ENCODE peak calls at places on chromosomes 7 and 10, in seven cellular contexts. Y is WTC11; G is mesendoderm; L is Right ventricle myocardium inferior; X is skeletal muscle cell; N is NCI-H774; A is activated CD4-positive, alpha-beta T cell treated with anti-CD3 and anti-CD28 coated beads for 4 hours. O is an unnamed sample.

GRCh38 chr10:80260295-80261243 is 28.9 kb downstream of the MAT1A start:
- DNase-seq in Y (peak), G (peak), L (no peak), X (no peak), N (peak), A (peak), O (peak)

GRCh38 chr7:133365892-133366291 is 113.0 kb downstream of the EXOC4 start:
- DNase-seq in Y (no peak), G (no peak), L (no peak), X (no peak), N (no peak), A (no peak), O (no peak)

GRCh38 chr10:27192284-27192683 is 37.1 kb downstream of the MASTL start:
- DNase-seq in Y (no peak), G (no peak), L (no peak), X (peak), N (no peak), A (no peak), O (no peak)

GRCh38 chr7:135761751-135762488 is 13.3 kb upstream of the FAM180A start:
- DNase-seq in Y (no peak), G (no peak), L (no peak), X (no peak), N (no peak), A (no peak), O (no peak)

GRCh38 chr7:139999516-139999915 is 63.2 kb downstream of the PARP12 start:
- DNase-seq in Y (no peak), G (no peak), L (no peak), X (no peak), N (no peak), A (no peak), O (no peak)

GRCh38 chr7:156735861-156736260 is 95.3 kb downstream of the RNF32 start:
- DNase-seq in Y (no peak), G (no peak), L (no peak), X (no peak), N (no peak), A (no peak), O (no peak)

GRCh38 chr7:69434350-69434749 is 163.9 kb upstream of the AUTS2 start:
- DNase-seq in Y (no peak), G (no peak), L (no peak), X (no peak), N (no peak), A (no peak), O (no peak)

GRCh38 chr7:46752881-46753366 is 829.0 kb downstream of the TNS3 start:
- DNase-seq in Y (no peak), G (no peak), L (no peak), X (peak), N (no peak), A (no peak), O (no peak)

GRCh38 chr7:19117081-19117869 is at the start of gene TWIST1:
- DNase-seq in Y (peak), G (peak), L (peak), X (peak), N (peak), A (no peak), O (no peak)

O was measured in activated T-cell treated with anti-CD3 and anti-CD28 coated beads, Interleukin-2, amount 50 U/mL, for 4 hours.